ENCODE peak calls at places on chromosomes 1 and 21, in eight cellular contexts. F, J, S, Y, P, X, N and G are unnamed samples.
A peak's percentile ranks its signal among the peaks of the same experiment; 100 is the strongest.

GRCh38 chr1:79281442-79281841 is 274.9 kb upstream of the ADGRL4 start:
- DNase-seq in Y (no peak), P (no peak), J (no peak), F (no peak), N (no peak), X (no peak), S (no peak), G (no peak)

GRCh38 chr1:111227875-111228747 is 598 bp downstream of the CHI3L2 start:
- DNase-seq in F (peak; percentile 92), N (no peak), S (no peak), J (peak; percentile 61), P (no peak), Y (no peak), X (no peak), G (peak; percentile 47)

GRCh38 chr1:26664802-26665201 is 31.0 kb upstream of the ARID1A start:
- DNase-seq in Y (no peak), S (no peak), P (no peak), X (no peak), N (no peak), F (no peak), J (no peak), G (no peak)

GRCh38 chr21:45870421-45870820 is 111.1 kb upstream of the COL6A1 start:
- DNase-seq in S (peak; percentile 52), P (no peak), Y (no peak), F (no peak), X (no peak), N (peak; percentile 42), J (no peak), G (no peak)

GRCh38 chr1:18513995-18514394 is 33.3 kb downstream of the KLHDC7A start:
- DNase-seq in F (no peak), Y (no peak), P (no peak), N (no peak), S (no peak), X (no peak), J (no peak), G (no peak)

GRCh38 chr1:119829636-119830035 is 18.4 kb upstream of the REG4 start:
- DNase-seq in X (no peak), F (no peak), S (no peak), Y (no peak), P (no peak), N (no peak), J (no peak), G (no peak)

GRCh38 chr1:50289495-50289894 is 133.7 kb downstream of the DMRTA2 start:
- DNase-seq in J (no peak), S (no peak), F (no peak), Y (no peak), P (no peak), X (no peak), N (no peak), G (no peak)

GRCh38 chr1:63746129-63746864 is 27.5 kb upstream of the ROR1 start:
- DNase-seq in S (no peak), F (peak; percentile 88), X (no peak), N (no peak), J (no peak), Y (no peak), P (no peak), G (no peak)

GRCh38 chr1:15684468-15685283 is 556 bp downstream of the PLEKHM2 start:
- DNase-seq in F (peak; percentile 22), S (peak; percentile 77), J (peak; percentile 26), Y (peak; percentile 55), X (peak; percentile 59), N (peak; percentile 59), P (peak; percentile 23), G (peak; percentile 37)

GRCh38 chr1:243447844-243448243 is 192.0 kb downstream of the SDCCAG8 start:
- DNase-seq in P (no peak), F (no peak), S (no peak), X (no peak), Y (no peak), N (no peak), J (no peak), G (no peak)

GRCh38 chr1:116494745-116495144 is 76.1 kb downstream of the CD58 start:
- DNase-seq in X (no peak), F (no peak), Y (no peak), P (no peak), N (no peak), J (no peak), S (no peak), G (no peak)

GRCh38 chr1:33512612-33513011 is 40.2 kb downstream of the ZSCAN20 start:
- DNase-seq in P (no peak), N (no peak), Y (no peak), X (no peak), F (no peak), S (no peak), J (no peak), G (no peak)

GRCh38 chr21:46551636-46552241 is 53.1 kb downstream of the S100B start:
- DNase-seq in J (peak; percentile 16), S (peak; percentile 79), N (peak; percentile 33), Y (peak; percentile 81), F (no peak), X (no peak), P (no peak), G (no peak)

GRCh38 chr1:119737040-119737682 is 25.4 kb downstream of the PHGDH start:
- DNase-seq in Y (no peak), P (no peak), S (no peak), J (peak; percentile 62), F (no peak), N (no peak), X (no peak), G (peak; percentile 96)

GRCh38 chr1:91857557-91858239 is 28.3 kb downstream of the TGFBR3 start:
- DNase-seq in P (no peak), F (no peak), Y (no peak), S (no peak), X (no peak), J (no peak), N (no peak), G (no peak)

GRCh38 chr1:232622378-232622777 is 7.6 kb downstream of the SIPA1L2 start:
- DNase-seq in F (no peak), N (no peak), P (no peak), Y (no peak), S (no peak), J (no peak), X (no peak), G (no peak)

GRCh38 chr1:175169305-175170018 is 23.1 kb downstream of the KIAA0040 start:
- DNase-seq in N (peak; percentile 52), Y (no peak), J (no peak), F (no peak), X (no peak), S (no peak), P (no peak), G (no peak)

GRCh38 chr21:31476551-31477120 is 132.6 kb upstream of the TIAM1 start:
- DNase-seq in P (no peak), S (no peak), X (no peak), F (no peak), Y (no peak), N (no peak), J (no peak), G (no peak)

GRCh38 chr1:16163882-16164820 is 8.3 kb upstream of the EPHA2 start:
- DNase-seq in X (no peak), N (peak; percentile 98), Y (no peak), F (peak; percentile 98), S (no peak), P (no peak), J (no peak), G (no peak)

GRCh38 chr1:162133566-162133965 is 64.1 kb downstream of the NOS1AP start:
- DNase-seq in F (no peak), N (no peak), P (no peak), J (no peak), S (no peak), Y (no peak), X (no peak), G (no peak)

GRCh38 chr1:234988160-234988528 is 140.5 kb downstream of the TOMM20 start:
- DNase-seq in N (no peak), P (no peak), X (no peak), Y (no peak), S (no peak), F (no peak), J (no peak), G (no peak)
- H3K27ac ChIP-seq in N (peak overlapping the region; percentile 93), P (peak overlapping the region; percentile 90), X (peak overlapping the region; percentile 76), Y (no peak overlapping the region), S (peak overlapping the region; percentile 91), F (peak overlapping the region; percentile 78), J (peak overlapping the region; percentile 96), G (peak overlapping the region; percentile 78)

GRCh38 chr1:93593868-93594602 is 87.6 kb downstream of the BCAR3 start:
- DNase-seq in N (no peak), P (no peak), F (no peak), X (no peak), S (no peak), Y (no peak), J (no peak), G (no peak)

GRCh38 chr1:93591291-93591832 is 90.3 kb downstream of the BCAR3 start:
- DNase-seq in N (no peak), S (no peak), F (no peak), X (no peak), P (no peak), Y (no peak), J (no peak), G (no peak)

GRCh38 chr1:93591833-93592635 is 89.6 kb downstream of the BCAR3 start:
- DNase-seq in N (no peak), S (peak; percentile 74), F (no peak), X (peak; percentile 22), P (no peak), J (no peak), Y (peak; percentile 57), G (no peak)

GRCh38 chr1:93594603-93594880 is 87.1 kb downstream of the BCAR3 start:
- DNase-seq in F (no peak), J (no peak), S (no peak), Y (no peak), N (no peak), X (no peak), P (no peak), G (no peak)

DNA sequence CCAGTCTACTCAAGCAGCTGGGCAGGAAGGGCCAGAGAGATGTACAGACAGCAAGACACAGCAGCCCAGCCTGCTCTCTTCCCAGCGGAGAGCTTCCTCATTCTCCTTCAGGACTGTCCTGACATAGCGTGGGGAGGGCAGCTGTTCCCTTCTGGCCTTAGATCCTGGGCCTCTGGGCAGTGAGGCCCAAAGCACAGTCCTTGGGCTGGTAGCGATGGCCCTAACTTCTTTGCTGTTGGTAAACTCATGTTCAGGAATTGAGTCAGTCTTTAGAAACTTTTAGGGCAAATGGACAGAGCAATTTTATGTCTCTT is 89.0 kb downstream of the BCAR3 start:
- DNase-seq in J (no peak), N (no peak), F (no peak), P (no peak), Y (no peak), S (no peak), X (no peak), G (no peak)
- H3K4me1 ChIP-seq in J (peaks cover 23% of the 10 kb centered on the region), N (peaks cover 29% of the 10 kb centered on the region), F (peaks cover 10% of the 10 kb centered on the region), P (no peaks in the 10 kb centered on the region), Y (peaks cover 20% of the 10 kb centered on the region), S (peaks cover 31% of the 10 kb centered on the region), X (peaks cover 77% of the 10 kb centered on the region), G (peaks cover 18% of the 10 kb centered on the region)

GRCh38 chr21:25887646-25888321 is 153.0 kb downstream of the GABPA start:
- DNase-seq in S (no peak), P (no peak), F (no peak), Y (no peak), N (no peak), X (no peak), J (no peak), G (no peak)
- H3K27ac ChIP-seq in S (no peak overlapping the region), P (no peak overlapping the region), F (no peak overlapping the region), Y (no peak overlapping the region), N (no peak overlapping the region), X (no peak overlapping the region), J (no peak overlapping the region), G (no peak overlapping the region)

GRCh38 chr1:36380003-36380631 is 5.6 kb downstream of the STK40 start:
- DNase-seq in X (no peak), S (no peak), F (no peak), N (no peak), J (no peak), P (no peak), Y (no peak), G (peak; percentile 84)
- H3K4me1 ChIP-seq in X (peaks cover 80% of the 10 kb centered on the region), S (peaks cover 66% of the 10 kb centered on the region), F (peaks cover 2% of the 10 kb centered on the region), N (peaks cover 20% of the 10 kb centered on the region), J (peaks cover 18% of the 10 kb centered on the region), P (peaks cover 5% of the 10 kb centered on the region), Y (peaks cover 38% of the 10 kb centered on the region), G (peaks cover 71% of the 10 kb centered on the region)